ENCODE peak calls at places on chromosome 16, in five cellular contexts. R, O, J, F and E are unnamed samples.

GRCh38 chr16:57946181-57946801 is 24.6 kb downstream of the CNGB1 start:
- DNase-seq in R (no peak), O (no peak), J (no peak), F (no peak), E (no peak)

GRCh38 chr16:49347476-49347875 is 26.1 kb upstream of the C16orf78 start:
- DNase-seq in R (no peak), O (no peak), J (no peak), F (no peak), E (no peak)

GRCh38 chr16:82954224-82954929 is 327.6 kb downstream of the CDH13 start:
- DNase-seq in R (no peak), O (no peak), J (no peak), F (no peak), E (no peak)

GRCh38 chr16:86761117-86761971 is 183.0 kb downstream of the FOXL1 start:
- DNase-seq in R (no peak), O (peak; percentile 48), J (peak; percentile 16), F (peak; percentile 58), E (no peak)

GRCh38 chr16:84047626-84048025 is 5.0 kb upstream of the SLC38A8 start:
- DNase-seq in R (no peak), O (no peak), J (no peak), F (no peak), E (no peak)

GRCh38 chr16:23348579-23349469 is 46.7 kb downstream of the SCNN1B start:
- DNase-seq in R (no peak), O (no peak), J (no peak), F (no peak), E (no peak)

GRCh38 chr16:86578499-86579267 is at the start of gene FOXL1:
- DNase-seq in R (no peak), O (no peak), J (no peak), F (no peak), E (no peak)

GRCh38 chr16:50114357-50115129 is 38.6 kb upstream of the TENT4B start:
- DNase-seq in R (no peak), O (no peak), J (no peak), F (no peak), E (no peak)

GRCh38 chr16:27722266-27722636 is 172.3 kb downstream of the KATNIP start:
- DNase-seq in R (no peak), O (no peak), J (no peak), F (no peak), E (no peak)

GRCh38 chr16:84569382-84569987 is 48.4 kb downstream of the COTL1 start:
- DNase-seq in R (no peak), O (no peak), J (peak; percentile 34), F (peak; percentile 42), E (no peak)

GRCh38 chr16:54493594-54493993 is 207.0 kb upstream of the IRX3 start:
- DNase-seq in R (no peak), O (no peak), J (no peak), F (no peak), E (no peak)

GRCh38 chr16:29926675-29927522 is 873 bp upstream of the KCTD13 start:
- DNase-seq in R (no peak), O (no peak), J (peak; percentile 57), F (no peak), E (peak; percentile 47)

GRCh38 chr16:86951831-86952598 is 365.2 kb downstream of the C16orf95 start:
- DNase-seq in R (peak; percentile 50), O (no peak), J (no peak), F (peak; percentile 74), E (no peak)

GRCh38 chr16:88688013-88688778 is 1.9 kb upstream of the SNAI3 start:
- DNase-seq in R (peak; percentile 80), O (no peak), J (peak; percentile 92), F (no peak), E (no peak)

GRCh38 chr16:27198451-27199234 is 4.7 kb upstream of the KDM8 start:
- DNase-seq in R (no peak), O (no peak), J (no peak), F (no peak), E (no peak)

GRCh38 chr16:27109666-27110523 is 43.2 kb downstream of the C16orf82 start:
- DNase-seq in R (peak; percentile 22), O (peak; percentile 88), J (peak; percentile 52), F (peak; percentile 57), E (peak; percentile 66)

GRCh38 chr16:678858-679807 is 1.1 kb upstream of the STUB1 start:
- DNase-seq in R (peak; percentile 66), O (peak; percentile 63), J (peak; percentile 87), F (peak; percentile 59), E (peak; percentile 76)

GRCh38 chr16:21684199-21684598 is 20.4 kb downstream of the OTOA start:
- DNase-seq in R (no peak), O (no peak), J (peak; percentile 11), F (no peak), E (peak; percentile 47)

GRCh38 chr16:87436225-87437172 is 44.4 kb downstream of the MAP1LC3B start:
- DNase-seq in R (no peak), O (no peak), J (no peak), F (no peak), E (no peak)

GRCh38 chr16:1651509-1652342 is 26.4 kb upstream of the JPT2 start:
- DNase-seq in R (no peak), O (no peak), J (no peak), F (no peak), E (no peak)

DNA sequence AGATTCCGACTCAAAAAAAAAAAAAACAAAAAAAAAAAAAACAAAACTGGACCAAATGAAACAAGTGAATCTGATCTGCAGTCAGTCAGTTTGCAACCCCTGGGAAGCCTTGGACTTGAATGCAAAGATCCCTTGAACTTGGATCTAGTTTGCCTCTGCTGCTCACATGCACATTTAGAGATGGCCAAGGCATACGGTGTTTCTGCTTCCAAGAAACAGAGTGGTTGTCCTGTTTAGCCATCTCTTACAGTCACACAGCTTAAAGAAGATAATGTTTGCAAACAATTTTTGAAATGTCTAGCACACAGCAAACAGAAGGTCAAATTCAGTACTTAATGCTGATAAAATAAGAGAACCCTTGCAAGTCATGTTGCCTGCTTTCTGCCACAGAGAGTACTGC is 4.5 kb downstream of the NDE1 start:
- DNase-seq in R (no peak), O (no peak), J (no peak), F (no peak), E (no peak)
- H3K36me3 ChIP-seq in R (no peaks in the 10 kb centered on the region), O (peaks cover 3% of the 10 kb centered on the region), J (no peaks in the 10 kb centered on the region), F (no peaks in the 10 kb centered on the region), E (no peaks in the 10 kb centered on the region)

DNA sequence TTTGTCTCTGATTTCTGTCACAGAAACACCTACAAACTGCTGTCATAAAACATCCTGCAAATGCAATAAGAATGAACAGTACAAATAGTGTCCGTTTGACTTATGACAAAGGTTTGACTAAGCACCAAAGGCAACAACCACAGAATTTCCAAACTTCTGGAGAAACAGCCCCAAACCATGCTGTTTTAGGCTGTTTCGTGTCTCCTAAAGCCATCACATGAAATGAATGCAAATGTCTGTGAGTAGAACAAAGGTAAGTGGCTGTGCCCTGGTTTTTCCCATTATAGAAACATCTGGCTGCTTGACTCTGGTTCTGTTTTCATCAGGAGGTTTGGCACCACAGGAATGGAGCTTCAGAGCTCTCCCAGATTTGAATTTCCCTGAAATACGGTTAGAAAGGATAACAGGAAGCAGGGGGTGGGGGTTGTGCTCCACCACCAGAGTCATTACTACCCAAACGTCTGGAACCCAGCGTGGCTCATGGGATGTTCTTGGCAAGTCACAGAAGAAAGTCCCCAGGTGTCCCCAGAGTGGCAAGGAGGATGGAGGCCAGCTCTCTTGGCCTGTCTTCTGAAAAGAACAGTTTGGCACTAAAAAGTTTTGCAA is 4.7 kb upstream of the EMP2 start:
- DNase-seq in R (no peak), O (no peak), J (no peak), F (no peak), E (no peak)
- H3K4me3 ChIP-seq in R (no peak overlapping the region), O (no peak overlapping the region), J (no peak overlapping the region), F (no peak overlapping the region), E (no peak overlapping the region)

GRCh38 chr16:4017807-4018206 is 98.4 kb downstream of the ADCY9 start:
- DNase-seq in R (no peak), O (no peak), J (no peak), F (no peak), E (no peak)
- H3K27ac ChIP-seq in R (no peak overlapping the region), O (no peak overlapping the region), J (peak overlapping the region; percentile 90), F (no peak overlapping the region), E (no peak overlapping the region)

DNA sequence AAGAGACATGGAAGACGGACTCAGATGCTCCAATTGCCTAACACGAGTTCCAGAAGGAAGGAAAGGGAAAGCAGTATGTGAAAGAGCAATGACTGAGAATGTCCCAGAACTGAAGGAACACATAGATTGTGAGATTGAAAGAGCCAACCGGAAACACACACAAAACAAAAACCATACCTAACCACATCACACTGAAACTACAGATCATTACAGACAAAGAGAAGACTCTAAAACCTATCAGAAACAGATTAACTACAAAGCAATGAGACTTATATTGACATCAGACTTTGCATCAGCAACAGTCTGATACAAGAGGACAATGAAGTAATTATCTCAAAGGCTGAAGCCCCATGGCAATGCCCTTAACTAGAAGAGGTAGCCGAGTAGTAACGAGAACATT is 45.6 kb upstream of the CLEC18B start:
- DNase-seq in R (no peak), O (no peak), J (no peak), F (no peak), E (no peak)
- H3K36me3 ChIP-seq in R (peaks cover 97% of the 10 kb centered on the region), O (peaks cover 48% of the 10 kb centered on the region), J (peaks cover 32% of the 10 kb centered on the region), F (peaks cover 98% of the 10 kb centered on the region), E (peaks cover 9% of the 10 kb centered on the region)

DNA sequence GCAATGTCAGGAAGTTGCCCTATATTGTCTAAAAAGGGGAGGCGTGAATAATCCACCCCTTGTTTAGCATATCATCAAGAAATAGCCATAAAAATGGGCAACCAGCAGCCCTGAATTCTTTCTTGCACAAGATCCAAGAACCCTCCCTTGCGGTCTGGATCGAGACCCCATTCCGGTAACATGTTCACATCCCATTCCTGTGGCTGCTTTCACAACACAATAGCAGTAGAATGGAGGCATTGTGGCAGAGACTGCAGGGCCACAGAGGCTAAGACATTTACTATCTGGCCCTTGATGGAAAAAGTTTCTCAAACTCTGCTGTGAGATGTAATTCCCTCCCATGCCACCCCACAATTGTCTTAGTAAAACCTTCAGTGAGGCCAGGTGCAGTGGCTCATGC is 73.2 kb downstream of the RMI2 start:
- DNase-seq in R (no peak), O (no peak), J (no peak), F (no peak), E (no peak)
- H3K4me3 ChIP-seq in R (no peak overlapping the region), O (no peak overlapping the region), J (no peak overlapping the region), F (no peak overlapping the region), E (no peak overlapping the region)

DNA sequence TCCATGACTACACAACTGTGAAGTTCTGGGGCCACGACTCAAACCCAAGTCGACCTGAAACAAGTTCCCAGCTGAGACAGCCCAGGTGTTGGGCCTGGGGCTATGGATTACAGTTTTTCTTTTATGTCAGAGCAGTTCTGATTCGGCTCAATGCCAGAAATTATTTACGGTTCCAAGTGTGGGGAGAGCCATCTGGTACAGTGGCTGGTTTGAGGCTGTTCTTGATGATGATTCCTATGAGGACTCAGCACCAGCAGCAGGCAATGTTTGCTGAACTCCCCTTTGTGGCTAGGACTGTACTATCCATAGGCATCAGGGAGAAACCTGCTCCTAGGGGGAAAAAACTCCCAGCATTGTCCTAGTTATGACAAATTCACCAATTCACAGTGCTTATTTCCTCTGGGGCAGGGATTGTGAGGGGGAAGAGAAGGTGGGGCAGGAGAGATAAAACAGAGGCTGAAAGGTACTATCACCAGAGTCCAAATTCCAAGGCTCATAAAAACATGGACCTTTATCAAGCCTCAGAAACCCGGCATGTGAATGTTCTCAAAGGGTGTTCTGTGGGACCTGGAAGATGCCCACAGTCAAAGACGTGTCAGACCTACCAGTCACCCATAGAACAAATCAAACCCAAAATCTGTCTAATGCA is 18.2 kb upstream of the CMTM4 start:
- DNase-seq in R (no peak), O (no peak), J (no peak), F (no peak), E (no peak)
- H3K27ac ChIP-seq in R (no peak overlapping the region), O (no peak overlapping the region), J (no peak overlapping the region), F (no peak overlapping the region), E (no peak overlapping the region)

GRCh38 chr16:24953721-24954120 is 61.4 kb downstream of the ARHGAP17 start:
- DNase-seq in R (no peak), O (no peak), J (no peak), F (no peak), E (no peak)
- H3K36me3 ChIP-seq in R (peaks cover 87% of the 10 kb centered on the region), O (peaks cover 43% of the 10 kb centered on the region), J (peaks cover 25% of the 10 kb centered on the region), F (peaks cover 99% of the 10 kb centered on the region), E (peaks cover 23% of the 10 kb centered on the region)